ENCODE peak calls at places on chromosome 20, in eight cellular contexts. D is fibroblast of pulmonary artery, E is mucosa of descending colon, R is left ventricle myocardium inferior, X is brain microvascular endothelial cell, Q is kidney epithelial cell, L is type B pancreatic cell, T is AG09309. B is an unnamed sample.

GRCh38 chr20:19321176-19321575 is 108.7 kb downstream of the SLC24A3 start:
- DNase-seq in D (no peak), E (no peak), R (no peak), X (no peak), Q (no peak), L (no peak), T (no peak), B (no peak)

GRCh38 chr20:5090191-5090590 is 29.6 kb downstream of the PCNA start:
- DNase-seq in D (peak; percentile 10), E (no peak), R (no peak), X (no peak), Q (no peak), L (no peak), T (no peak), B (no peak)

GRCh38 chr20:15071010-15071808 is 733.8 kb upstream of the FLRT3 start:
- DNase-seq in D (no peak), E (no peak), R (no peak), X (no peak), Q (no peak), L (no peak), T (no peak), B (peak; percentile 11)

GRCh38 chr20:37417857-37418501 is 72.0 kb downstream of the SRC start:
- DNase-seq in D (peak; percentile 23), E (no peak), R (no peak), X (no peak), Q (no peak), L (no peak), T (no peak), B (no peak)

GRCh38 chr20:8505817-8506216 is 373.8 kb downstream of the PLCB1 start:
- DNase-seq in D (no peak), E (no peak), R (no peak), X (no peak), Q (no peak), L (no peak), T (no peak), B (no peak)

GRCh38 chr20:11497543-11497942 is 420.1 kb upstream of the BTBD3 start:
- DNase-seq in D (no peak), E (no peak), R (no peak), X (no peak), Q (no peak), L (no peak), T (no peak), B (no peak)

GRCh38 chr20:33578510-33578909 is 83.6 kb upstream of the C20orf144 start:
- DNase-seq in D (peak; percentile 15), E (no peak), R (no peak), X (no peak), Q (no peak), L (no peak), T (peak; percentile 46), B (peak; percentile 95)

GRCh38 chr20:9301129-9302072 is 213.0 kb upstream of the LAMP5 start:
- DNase-seq in D (peak; percentile 89), E (no peak), R (no peak), X (peak; percentile 46), Q (no peak), L (no peak), T (no peak), B (peak; percentile 63)

GRCh38 chr20:53827996-53828672 is 234.5 kb upstream of the ZNF217 start:
- DNase-seq in D (peak; percentile 100), E (no peak), R (no peak), X (peak; percentile 97), Q (peak; percentile 95), L (no peak), T (peak; percentile 96), B (peak; percentile 98)

GRCh38 chr20:4275689-4276088 is 260.3 kb upstream of the RNF24 start:
- DNase-seq in D (no peak), E (no peak), R (no peak), X (no peak), Q (no peak), L (no peak), T (no peak), B (no peak)

GRCh38 chr20:41352666-41353065 is 12.0 kb downstream of the LPIN3 start:
- DNase-seq in D (no peak), E (no peak), R (no peak), X (no peak), Q (no peak), L (no peak), T (no peak), B (no peak)

GRCh38 chr20:9996944-9997343 is 37.8 kb upstream of the ANKEF1 start:
- DNase-seq in D (no peak), E (no peak), R (no peak), X (peak; percentile 28), Q (no peak), L (no peak), T (no peak), B (no peak)

GRCh38 chr20:32982617-32983458 is 21.4 kb downstream of the SUN5 start:
- DNase-seq in D (no peak), E (no peak), R (peak; percentile 48), X (no peak), Q (no peak), L (no peak), T (no peak), B (no peak)

GRCh38 chr20:4038676-4039075 is 23.3 kb upstream of the RNF24 start:
- DNase-seq in D (no peak), E (no peak), R (no peak), X (no peak), Q (no peak), L (no peak), T (no peak), B (no peak)

GRCh38 chr20:34269996-34270627 is 28.9 kb downstream of the ASIP start:
- DNase-seq in D (peak; percentile 89), E (no peak), R (peak; percentile 21), X (peak; percentile 12), Q (no peak), L (no peak), T (no peak), B (peak; percentile 38)

GRCh38 chr20:24503352-24503931 is 34.0 kb downstream of the SYNDIG1 start:
- DNase-seq in D (peak; percentile 20), E (no peak), R (peak; percentile 51), X (peak; percentile 32), Q (no peak), L (no peak), T (no peak), B (no peak)

GRCh38 chr20:33914871-33915270 is 78.8 kb upstream of the RALY start:
- DNase-seq in D (peak; percentile 66), E (no peak), R (no peak), X (peak; percentile 88), Q (peak; percentile 44), L (no peak), T (no peak), B (peak; percentile 36)

GRCh38 chr20:59866338-59866737 is 67.1 kb downstream of the SYCP2 start:
- DNase-seq in D (no peak), E (no peak), R (no peak), X (no peak), Q (no peak), L (no peak), T (no peak), B (no peak)

GRCh38 chr20:19583532-19584175 is 174.4 kb upstream of the RIN2 start:
- DNase-seq in D (peak; percentile 40), E (peak; percentile 83), R (peak; percentile 68), X (peak; percentile 40), Q (no peak), L (peak; percentile 79), T (peak; percentile 11), B (no peak)

GRCh38 chr20:22385602-22386299 is 198.6 kb downstream of the FOXA2 start:
- DNase-seq in D (peak; percentile 33), E (no peak), R (no peak), X (no peak), Q (no peak), L (no peak), T (no peak), B (no peak)
- TF ChIP-seq CTCF in D (peak; percentile 41), E (no peak), R (no peak), X (no peak), Q (peak; percentile 57), L (peak; percentile 28), T (no peak), B (no peak)

GRCh38 chr20:39381598-39381997 is 419.5 kb downstream of the DHX35 start:
- DNase-seq in D (no peak), E (no peak), R (no peak), X (no peak), Q (no peak), L (no peak), T (no peak), B (no peak)
- TF ChIP-seq CTCF in D (no peak), E (no peak), R (no peak), X (no peak), Q (no peak), L (no peak), T (no peak), B (no peak)

DNA sequence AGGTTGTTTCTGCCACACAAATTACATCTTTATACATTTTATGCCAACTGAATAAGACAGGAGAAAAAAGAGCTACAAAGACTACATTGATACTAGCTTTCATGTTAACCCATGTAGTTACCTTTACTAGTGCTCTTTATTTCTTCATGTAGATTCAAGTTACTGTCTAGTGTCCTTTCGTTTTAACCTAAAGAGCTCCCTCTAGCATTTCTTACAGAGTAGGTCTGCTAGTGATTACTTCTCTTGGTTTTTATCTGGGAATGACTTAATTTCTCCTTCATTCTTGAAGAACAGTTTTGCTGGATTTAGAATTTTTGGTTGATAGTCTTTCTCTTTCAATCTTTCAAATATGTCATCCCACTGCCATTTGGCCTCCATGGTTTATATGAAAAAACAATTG is 21.2 kb upstream of the NOP56 start:
- DNase-seq in D (no peak), E (no peak), R (no peak), X (no peak), Q (no peak), L (no peak), T (no peak), B (no peak)
- TF ChIP-seq CTCF in D (peak; percentile 3), E (no peak), R (no peak), X (no peak), Q (no peak), L (no peak), T (no peak), B (no peak)

GRCh38 chr20:56345911-56346310 is 12.9 kb upstream of the FAM210B start:
- DNase-seq in D (no peak), E (no peak), R (no peak), X (no peak), Q (no peak), L (no peak), T (no peak), B (no peak)

GRCh38 chr20:56348306-56348695 is 10.5 kb upstream of the FAM210B start:
- DNase-seq in D (peak; percentile 23), E (no peak), R (no peak), X (no peak), Q (no peak), L (no peak), T (no peak), B (no peak)

GRCh38 chr20:56342783-56343182 is 16.0 kb upstream of the FAM210B start:
- DNase-seq in D (no peak), E (no peak), R (no peak), X (no peak), Q (no peak), L (no peak), T (no peak), B (no peak)

GRCh38 chr20:56347628-56348305 is 11.0 kb upstream of the FAM210B start:
- DNase-seq in D (no peak), E (no peak), R (no peak), X (no peak), Q (no peak), L (no peak), T (no peak), B (no peak)

DNA sequence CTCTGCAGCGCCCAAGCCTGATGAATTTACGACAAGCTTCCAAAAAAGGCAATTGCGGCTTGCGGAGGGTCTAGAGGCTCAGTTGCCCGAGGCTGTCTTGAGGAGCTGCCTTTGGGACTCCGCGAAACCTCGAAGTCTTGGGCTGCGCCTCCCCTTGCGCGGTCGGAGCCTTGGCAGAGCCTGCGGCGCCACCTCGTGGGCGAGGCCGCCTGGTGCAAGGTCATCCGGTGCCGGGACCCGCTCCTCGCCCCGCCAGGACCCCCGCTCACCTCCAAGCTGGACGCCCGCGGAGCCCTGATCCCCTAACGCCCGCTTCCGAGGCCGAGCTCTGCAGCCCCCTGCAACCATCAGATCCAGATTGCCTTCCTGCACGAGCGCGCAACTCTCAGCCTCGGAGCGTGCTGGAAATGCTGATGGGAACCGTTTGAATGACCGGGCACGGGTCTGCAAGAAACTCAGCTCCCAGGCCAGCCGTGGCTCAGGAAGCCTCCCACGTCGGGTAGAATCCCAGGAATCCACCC is 14.9 kb upstream of the FAM210B start:
- DNase-seq in D (peak; percentile 53), E (peak; percentile 41), R (no peak), X (peak; percentile 11), Q (no peak), L (peak; percentile 81), T (no peak), B (no peak)
- TF ChIP-seq CTCF in D (peak; percentile 59), E (peak; percentile 46), R (peak; percentile 67), X (peak; percentile 73), Q (peak; percentile 62), L (peak; percentile 96), T (peak; percentile 70), B (peak; percentile 80)

B was measured in HFF-Myc.